ENCODE peak calls at places on chromosomes 3 and 15, in six cellular contexts. S is ACHN, P is endothelial cell, X is heart left ventricle, K is activated gamma-delta T cell treated with Interleukin-2 at 50 U/mL for 16 hours, L is NCI-H460. G is an unnamed sample.

GRCh38 chr15:101255066-101255415 is 3.2 kb upstream of the CHSY1 start:
- DNase-seq in S (no peak), X (no peak), P (no peak), L (no peak), K (no peak), G (no peak)

GRCh38 chr3:64138656-64139375 is 86.5 kb downstream of the PRICKLE2 start:
- DNase-seq in P (no peak), L (no peak), K (no peak), X (no peak), S (no peak), G (no peak)

GRCh38 chr15:101494251-101494796 is 4.8 kb upstream of the PCSK6 start:
- DNase-seq in S (no peak), L (no peak), P (no peak), X (no peak), K (no peak), G (no peak)

GRCh38 chr15:38683382-38684242 is 119.0 kb upstream of the RASGRP1 start:
- DNase-seq in S (peak), K (peak), P (peak), L (peak), X (peak), G (peak)

GRCh38 chr3:179688847-179689246 is 36.0 kb downstream of the USP13 start:
- DNase-seq in P (no peak), X (no peak), K (no peak), S (peak), L (no peak), G (peak)

GRCh38 chr3:46460051-46460450 is 4.7 kb downstream of the LTF start:
- DNase-seq in K (no peak), P (no peak), X (no peak), S (no peak), L (no peak), G (peak)

GRCh38 chr3:5349343-5349742 is 161.8 kb downstream of the EDEM1 start:
- DNase-seq in X (no peak), L (no peak), P (no peak), S (no peak), K (no peak), G (peak)

GRCh38 chr3:178950676-178951075 is 120.9 kb downstream of the ZMAT3 start:
- DNase-seq in P (no peak), X (no peak), L (no peak), K (no peak), S (no peak), G (peak)

GRCh38 chr15:83039206-83039605 is 27.8 kb upstream of the C15orf40 start:
- DNase-seq in S (no peak), P (no peak), L (no peak), K (no peak), X (no peak), G (no peak)

GRCh38 chr3:180913582-180914404 is 1.3 kb downstream of the FXR1 start:
- DNase-seq in S (no peak), L (no peak), P (no peak), X (no peak), K (no peak), G (no peak)

GRCh38 chr15:52765779-52766178 is 24.4 kb downstream of the ONECUT1 start:
- DNase-seq in S (peak), P (peak), K (no peak), L (peak), X (no peak), G (peak)

GRCh38 chr3:111747490-111747889 is 111.6 kb upstream of the PHLDB2 start:
- DNase-seq in L (no peak), X (no peak), P (no peak), K (no peak), S (no peak), G (peak)

GRCh38 chr3:12347301-12347700 is 58.4 kb downstream of the PPARG start:
- DNase-seq in X (no peak), P (no peak), S (no peak), L (no peak), K (no peak), G (no peak)

GRCh38 chr3:53691885-53692284 is 154.3 kb downstream of the CHDH start:
- DNase-seq in K (no peak), P (no peak), X (no peak), S (no peak), L (no peak), G (no peak)

GRCh38 chr3:23806322-23807160 is 786 bp downstream of the UBE2E1 start:
- DNase-seq in S (no peak), L (no peak), X (peak), K (peak), P (peak), G (no peak)

G was measured in PC-3.